ENCODE peak calls at places on chromosomes 2 and 18, in eight cellular contexts. F is adrenal gland, A is hepatocyte, M is GM23338, D is MM.1S, B is mesendoderm, G is HepG2, T is small intestine. P is an unnamed sample.

GRCh38 chr2:96527990-96528679 is 8.4 kb upstream of the ARID5A start:
- DNase-seq in T (no peak), F (peak; percentile 58), A (no peak), D (peak; percentile 52), G (no peak), B (no peak), M (no peak), P (peak; percentile 97)

GRCh38 chr2:106839849-106840595 is 45.9 kb downstream of the ST6GAL2 start:
- DNase-seq in D (peak; percentile 87), B (peak; percentile 89), F (no peak), A (peak; percentile 58), M (peak; percentile 90), T (no peak), G (peak; percentile 19), P (no peak)

GRCh38 chr18:70243545-70243944 is 38.1 kb upstream of the RTTN start:
- DNase-seq in T (no peak), D (no peak), F (no peak), M (no peak), B (no peak), G (peak; percentile 12), A (no peak), P (no peak)

GRCh38 chr2:120684691-120685402 is 50.8 kb upstream of the GLI2 start:
- DNase-seq in D (no peak), B (no peak), F (no peak), M (no peak), T (no peak), A (no peak), G (no peak), P (no peak)

GRCh38 chr2:84297155-84297554 is 161.9 kb downstream of the SUCLG1 start:
- DNase-seq in B (peak; percentile 93), A (peak; percentile 79), T (peak; percentile 99), M (peak; percentile 51), G (peak; percentile 88), D (no peak), F (no peak), P (no peak)

GRCh38 chr2:9941196-9941995 is 10.1 kb upstream of the GRHL1 start:
- DNase-seq in G (peak; percentile 84), F (no peak), A (peak; percentile 30), B (peak; percentile 21), D (no peak), M (peak; percentile 37), T (no peak), P (no peak)

GRCh38 chr2:43133708-43134570 is 92.5 kb downstream of the ZFP36L2 start:
- DNase-seq in T (peak; percentile 59), A (no peak), M (no peak), F (peak; percentile 35), G (no peak), B (no peak), D (peak; percentile 74), P (peak; percentile 37)

GRCh38 chr18:44884446-44884845 is 203.8 kb downstream of the SETBP1 start:
- DNase-seq in F (no peak), D (no peak), A (no peak), T (no peak), G (no peak), M (no peak), B (no peak), P (no peak)

GRCh38 chr18:27843783-27844415 is 333.0 kb downstream of the CDH2 start:
- DNase-seq in G (no peak), B (peak; percentile 25), F (no peak), T (no peak), M (no peak), D (no peak), A (no peak), P (no peak)

GRCh38 chr2:27218614-27219013 is 1.4 kb downstream of the CAD start:
- DNase-seq in B (no peak), F (no peak), G (no peak), D (no peak), M (no peak), T (no peak), A (no peak), P (no peak)

GRCh38 chr2:173235947-173236803 is 118.5 kb upstream of the CDCA7 start:
- DNase-seq in F (no peak), B (peak; percentile 82), A (no peak), M (peak; percentile 86), G (no peak), T (no peak), D (no peak), P (no peak)

GRCh38 chr2:32910883-32911598 is 35.7 kb upstream of the LTBP1 start:
- DNase-seq in F (no peak), B (no peak), G (no peak), T (no peak), M (no peak), A (no peak), D (peak; percentile 85), P (no peak)

GRCh38 chr18:72206814-72207213 is 337.3 kb downstream of the CBLN2 start:
- DNase-seq in F (no peak), G (no peak), A (no peak), B (no peak), M (no peak), D (no peak), T (no peak), P (no peak)

GRCh38 chr2:221517362-221518121 is 54.6 kb downstream of the EPHA4 start:
- DNase-seq in A (no peak), D (peak; percentile 46), G (no peak), T (peak; percentile 13), B (peak; percentile 65), F (no peak), M (no peak), P (peak; percentile 63)

GRCh38 chr2:61187069-61187468 is 25.1 kb downstream of the C2orf74 start:
- DNase-seq in B (no peak), T (no peak), M (no peak), G (no peak), D (no peak), A (no peak), F (no peak), P (no peak)
- H3K36me3 ChIP-seq in B (peaks cover 19% of the 10 kb centered on the region), T (peaks cover 16% of the 10 kb centered on the region), M (peaks cover 63% of the 10 kb centered on the region), G (peaks cover 89% of the 10 kb centered on the region), D (peaks cover 21% of the 10 kb centered on the region), A (peaks cover 5% of the 10 kb centered on the region), F (peaks cover 75% of the 10 kb centered on the region), P (peaks cover 75% of the 10 kb centered on the region)

GRCh38 chr2:183033951-183034350 is 4.3 kb downstream of the NCKAP1 start:
- DNase-seq in A (no peak), G (no peak), B (no peak), D (no peak), T (no peak), M (no peak), F (no peak), P (no peak)
- H3K27ac ChIP-seq in A (no peak overlapping the region), G (no peak overlapping the region), B (no peak overlapping the region), D (no peak overlapping the region), T (no peak overlapping the region), M (no peak overlapping the region), F (no peak overlapping the region), P (peak overlapping the region; percentile 99)

GRCh38 chr2:73981081-73981968 is 3.4 kb upstream of the TET3 start:
- DNase-seq in T (peak; percentile 68), B (peak; percentile 82), D (no peak), M (peak; percentile 88), A (peak; percentile 45), F (peak; percentile 45), G (peak; percentile 25), P (peak; percentile 69)

GRCh38 chr2:73979021-73979420 is 5.7 kb upstream of the TET3 start:
- DNase-seq in B (peak; percentile 72), T (no peak), M (peak; percentile 81), A (no peak), D (no peak), G (no peak), F (no peak), P (no peak)

GRCh38 chr2:73979686-73980085 is 5.0 kb upstream of the TET3 start:
- DNase-seq in B (no peak), T (peak; percentile 15), F (peak; percentile 72), G (peak; percentile 35), M (no peak), D (no peak), A (peak; percentile 60), P (no peak)

GRCh38 chr2:73982140-73982617 is 2.5 kb upstream of the TET3 start:
- DNase-seq in G (no peak), B (no peak), M (no peak), D (no peak), A (peak; percentile 46), F (no peak), T (peak; percentile 68), P (no peak)

GRCh38 chr2:73980566-73980965 is 4.1 kb upstream of the TET3 start:
- DNase-seq in T (peak; percentile 68), B (no peak), A (peak; percentile 43), M (no peak), G (peak; percentile 66), F (no peak), D (no peak), P (no peak)
- H3K4me3 ChIP-seq in T (no peak overlapping the region), B (no peak overlapping the region), A (no peak overlapping the region), M (peak overlapping the region; percentile 69), G (peak overlapping the region; percentile 63), F (peak overlapping the region; percentile 36), D (no peak overlapping the region), P (no peak overlapping the region)

GRCh38 chr2:135164431-135164830 is 112.3 kb downstream of the RAB3GAP1 start:
- DNase-seq in D (no peak), M (no peak), T (no peak), B (peak; percentile 66), F (no peak), G (no peak), A (no peak), P (no peak)
- H3K36me3 ChIP-seq in D (peaks cover 15% of the 10 kb centered on the region), M (peaks cover 42% of the 10 kb centered on the region), T (no peaks in the 10 kb centered on the region), B (peaks cover 5% of the 10 kb centered on the region), F (peaks cover 47% of the 10 kb centered on the region), G (peaks cover 67% of the 10 kb centered on the region), A (no peaks in the 10 kb centered on the region), P (peaks cover 49% of the 10 kb centered on the region)

DNA sequence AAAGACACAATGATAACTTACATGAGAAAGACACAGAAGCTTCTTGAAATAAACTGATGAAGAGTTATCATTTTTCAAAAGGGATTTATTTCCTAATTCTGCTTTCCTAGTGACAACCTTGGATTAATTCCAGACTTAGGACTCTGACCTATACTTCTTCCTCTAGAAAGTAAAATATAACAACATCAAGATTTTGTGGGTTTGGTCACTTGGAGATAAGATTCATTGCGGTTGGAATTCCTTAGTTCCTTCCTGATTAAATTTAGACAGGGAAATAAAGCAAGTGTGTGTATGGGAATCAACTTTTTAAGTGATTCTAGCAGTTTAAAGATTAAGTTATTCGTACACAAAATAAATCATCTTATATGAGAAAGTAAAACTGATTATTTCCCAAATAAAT is 208.4 kb upstream of the CCDC150 start:
- DNase-seq in B (no peak), G (no peak), M (no peak), A (no peak), T (no peak), F (no peak), D (no peak), P (no peak)
- H3K27ac ChIP-seq in B (no peak overlapping the region), G (no peak overlapping the region), M (no peak overlapping the region), A (no peak overlapping the region), T (no peak overlapping the region), F (no peak overlapping the region), D (no peak overlapping the region), P (no peak overlapping the region)

GRCh38 chr18:78293516-78293915 is 686.1 kb upstream of the SALL3 start:
- DNase-seq in A (no peak), G (no peak), M (no peak), D (no peak), F (no peak), T (no peak), B (peak; percentile 15), P (no peak)
- H3K4me3 ChIP-seq in A (no peak overlapping the region), G (no peak overlapping the region), M (no peak overlapping the region), D (no peak overlapping the region), F (no peak overlapping the region), T (no peak overlapping the region), B (no peak overlapping the region), P (no peak overlapping the region)

GRCh38 chr2:196149926-196150325 is 21.5 kb downstream of the STK17B start:
- DNase-seq in M (no peak), B (no peak), D (no peak), G (no peak), T (no peak), F (no peak), A (no peak), P (no peak)
- H3K36me3 ChIP-seq in M (no peaks in the 10 kb centered on the region), B (peaks cover 2% of the 10 kb centered on the region), D (peaks cover 28% of the 10 kb centered on the region), G (no peaks in the 10 kb centered on the region), T (no peaks in the 10 kb centered on the region), F (peaks cover 6% of the 10 kb centered on the region), A (no peaks in the 10 kb centered on the region), P (peaks cover 4% of the 10 kb centered on the region)